ENCODE peak calls at places on chromosomes 7 and 10, in seven cellular contexts. L is brain microvascular endothelial cell, C is tibial artery, S is A549, Y is small intestine, K is ovary, Z is lower leg skin. W is an unnamed sample.

GRCh38 chr10:30606313-30606712 is 23.2 kb downstream of the LYZL2 start:
- DNase-seq in Z (no peak), Y (no peak), L (no peak), C (no peak), K (no peak), S (peak), W (no peak)

GRCh38 chr7:122652851-122653250 is 46.1 kb downstream of the RNF133 start:
- DNase-seq in K (no peak), C (no peak), Z (no peak), L (no peak), S (no peak), Y (no peak), W (no peak)

GRCh38 chr10:75982611-75983369 is 551.4 kb downstream of the LRMDA start:
- DNase-seq in C (no peak), K (peak), S (no peak), Y (no peak), L (no peak), Z (peak), W (no peak)

GRCh38 chr7:79504607-79505389 is 51.3 kb upstream of the MAGI2 start:
- DNase-seq in L (no peak), Y (peak), Z (no peak), K (peak), S (peak), C (no peak), W (no peak)

GRCh38 chr10:91512458-91512857 is 102.3 kb downstream of the HECTD2 start:
- DNase-seq in Y (peak), L (no peak), S (no peak), C (no peak), Z (no peak), K (no peak), W (no peak)

GRCh38 chr7:117808273-117808868 is 64.9 kb downstream of the CTTNBP2 start:
- DNase-seq in Y (peak), S (no peak), C (peak), K (no peak), Z (no peak), L (no peak), W (peak)

GRCh38 chr10:115969591-115969990 is 303.4 kb downstream of the GFRA1 start:
- DNase-seq in S (no peak), C (no peak), Y (no peak), L (no peak), K (no peak), Z (no peak), W (no peak)

GRCh38 chr7:98177553-98177952 is 33.7 kb upstream of the BHLHA15 start:
- DNase-seq in L (no peak), Y (no peak), K (no peak), Z (no peak), S (no peak), C (no peak), W (no peak)

GRCh38 chr10:86953747-86954680 is 3.4 kb downstream of the MMRN2 start:
- DNase-seq in K (peak), Y (no peak), C (peak), L (peak), S (no peak), Z (no peak), W (peak)

GRCh38 chr7:36288501-36288900 is 101.2 kb upstream of the ANLN start:
- DNase-seq in S (no peak), Y (no peak), Z (no peak), L (no peak), C (no peak), K (no peak), W (no peak)

GRCh38 chr7:129574487-129574886 is 37.0 kb upstream of the NRF1 start:
- DNase-seq in Y (peak), L (peak), S (peak), K (no peak), Z (no peak), C (no peak), W (peak)

GRCh38 chr7:157295338-157295737 is 41.5 kb upstream of the DNAJB6 start:
- DNase-seq in S (no peak), K (no peak), Y (no peak), L (no peak), Z (no peak), C (no peak), W (no peak)

GRCh38 chr10:7471720-7472367 is 61.0 kb upstream of the SFMBT2 start:
- DNase-seq in L (no peak), K (no peak), Y (peak), C (no peak), Z (peak), S (no peak), W (no peak)

GRCh38 chr10:7474388-7474787 is 63.6 kb upstream of the SFMBT2 start:
- DNase-seq in C (no peak), S (no peak), L (no peak), K (no peak), Z (no peak), Y (no peak), W (no peak)

GRCh38 chr10:7473474-7473873 is 62.6 kb upstream of the SFMBT2 start:
- DNase-seq in Y (no peak), K (no peak), Z (no peak), S (no peak), L (no peak), C (no peak), W (no peak)

GRCh38 chr10:7467031-7467667 is 56.3 kb upstream of the SFMBT2 start:
- DNase-seq in S (no peak), Y (no peak), Z (no peak), K (no peak), C (no peak), L (no peak), W (no peak)

DNA sequence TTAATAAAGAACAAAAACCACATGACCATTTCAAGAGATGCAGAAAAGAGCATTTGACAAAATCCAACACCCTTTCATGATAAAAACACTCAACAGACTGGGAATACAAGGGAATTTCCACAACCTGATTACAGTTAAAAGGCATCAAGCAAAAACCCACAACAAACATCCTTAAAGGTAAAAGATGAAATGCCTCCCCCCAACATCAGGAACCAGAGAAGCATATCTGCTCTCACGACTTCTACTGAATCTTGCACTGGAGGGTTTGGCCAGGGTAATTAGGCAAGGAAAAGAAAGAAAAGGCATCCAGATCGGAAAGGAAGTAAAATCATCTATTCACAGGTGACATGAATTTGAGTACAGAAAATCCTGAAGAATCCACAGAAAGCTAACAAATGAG is 59.5 kb upstream of the SFMBT2 start:
- DNase-seq in L (no peak), Z (no peak), S (no peak), K (no peak), C (no peak), Y (no peak), W (no peak)
- H3K4me3 ChIP-seq in L (no peak), Z (no peak), S (no peak), K (no peak), C (no peak), Y (no peak), W (no peak)

GRCh38 chr10:106311590-106311989 is 852.9 kb downstream of the SORCS1 start:
- DNase-seq in S (no peak), Z (no peak), K (no peak), L (no peak), Y (no peak), C (no peak), W (no peak)

GRCh38 chr10:106310596-106310995 is 853.9 kb downstream of the SORCS1 start:
- DNase-seq in K (no peak), S (no peak), Y (no peak), L (no peak), C (no peak), Z (no peak), W (no peak)

DNA sequence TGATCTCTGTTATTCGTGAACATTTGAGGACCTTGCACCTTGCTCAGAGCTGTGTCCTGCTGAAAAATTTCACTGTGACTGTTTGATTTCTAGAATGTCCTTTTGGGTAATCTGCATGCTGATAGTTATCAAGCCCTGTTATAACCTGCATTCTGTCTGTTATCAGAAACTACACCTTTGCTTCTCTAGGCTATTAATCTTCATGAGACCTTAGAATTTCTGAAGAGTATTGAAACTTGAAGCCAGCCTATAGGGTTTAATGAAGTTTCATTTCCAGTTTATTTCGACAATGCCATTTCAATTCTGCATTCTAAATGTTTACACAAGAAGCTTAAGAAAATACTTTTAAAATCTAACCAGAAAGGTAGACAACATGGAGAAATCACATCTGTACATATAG is 856.2 kb downstream of the SORCS1 start:
- DNase-seq in C (no peak), L (no peak), K (no peak), S (no peak), Z (no peak), Y (no peak), W (no peak)
- H3K4me3 ChIP-seq in C (no peak), L (no peak), K (no peak), S (no peak), Z (no peak), Y (no peak), W (no peak)

DNA sequence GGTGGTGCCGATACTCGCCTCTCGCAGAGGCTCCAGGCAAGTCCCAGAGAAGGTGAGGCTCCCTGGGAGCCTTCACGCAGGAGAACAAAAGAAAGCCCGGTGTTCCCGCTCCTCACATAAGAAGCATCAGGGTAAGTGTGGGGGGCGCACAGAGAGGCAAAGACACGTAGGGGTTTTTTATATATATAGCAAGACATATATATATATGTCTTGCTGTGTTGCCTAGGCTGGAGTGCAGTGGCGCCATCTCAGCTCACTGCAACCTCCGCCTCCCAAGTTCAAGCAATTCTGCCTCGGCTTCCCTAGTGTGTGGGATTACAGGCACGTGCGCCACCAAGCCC is 61.3 kb downstream of the PDIA4 start:
- DNase-seq in C (no peak), Y (no peak), L (no peak), K (no peak), Z (no peak), S (no peak), W (no peak)
- H3K4me3 ChIP-seq in C (peak), Y (no peak), L (no peak), K (no peak), Z (no peak), S (peak), W (peak)

DNA sequence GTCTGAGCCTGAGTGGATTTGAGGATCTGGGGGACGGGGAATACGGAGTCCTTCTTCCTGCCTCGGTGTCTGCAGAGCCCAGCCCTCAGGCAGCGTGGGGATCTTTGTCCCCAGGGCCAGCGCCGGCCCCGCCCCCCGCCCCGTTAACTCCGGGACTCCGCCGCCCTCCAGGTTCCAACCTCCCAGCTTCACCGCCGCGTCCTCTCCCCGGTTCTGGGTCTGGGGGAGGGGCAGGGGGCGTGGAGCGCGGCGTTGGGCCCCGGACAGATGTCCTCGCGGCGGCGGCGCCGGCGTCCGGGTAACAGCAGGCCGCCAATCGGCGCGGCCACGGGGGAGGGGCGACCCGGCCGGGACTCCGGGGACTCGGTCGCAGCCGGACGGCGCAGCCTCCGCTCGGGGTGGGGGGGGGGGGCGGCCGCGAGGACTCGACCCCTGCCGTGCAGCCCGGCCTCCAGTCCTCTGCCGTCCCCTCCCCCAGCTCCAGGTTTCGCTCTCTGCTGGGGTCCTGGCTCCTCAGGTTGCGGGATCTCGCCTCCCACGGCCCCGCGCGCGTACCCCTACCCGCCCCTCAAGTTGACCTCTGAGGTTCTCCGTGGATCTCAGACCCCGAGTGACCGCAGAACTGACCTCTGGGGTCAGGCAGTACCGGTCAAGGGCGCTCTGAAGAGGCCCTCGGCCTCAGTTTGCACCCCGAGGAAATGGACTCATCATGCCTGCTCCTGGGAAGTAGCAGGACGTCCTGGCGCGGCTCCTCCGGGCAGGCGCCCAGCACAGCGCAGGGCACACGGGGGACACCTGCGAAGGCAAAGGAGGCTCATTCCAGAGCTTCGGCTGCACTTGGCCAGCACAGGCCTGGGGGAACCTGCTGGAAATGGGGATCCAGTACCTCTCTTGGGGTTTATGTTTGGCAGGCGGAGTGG is 2.3 kb upstream of the ELFN1 start:
- DNase-seq in L (no peak), Y (peak), K (peak), S (no peak), C (peak), Z (peak), W (no peak)
- H3K4me3 ChIP-seq in L (peak), Y (peak), K (peak), S (peak), C (peak), Z (no peak), W (peak)

DNA sequence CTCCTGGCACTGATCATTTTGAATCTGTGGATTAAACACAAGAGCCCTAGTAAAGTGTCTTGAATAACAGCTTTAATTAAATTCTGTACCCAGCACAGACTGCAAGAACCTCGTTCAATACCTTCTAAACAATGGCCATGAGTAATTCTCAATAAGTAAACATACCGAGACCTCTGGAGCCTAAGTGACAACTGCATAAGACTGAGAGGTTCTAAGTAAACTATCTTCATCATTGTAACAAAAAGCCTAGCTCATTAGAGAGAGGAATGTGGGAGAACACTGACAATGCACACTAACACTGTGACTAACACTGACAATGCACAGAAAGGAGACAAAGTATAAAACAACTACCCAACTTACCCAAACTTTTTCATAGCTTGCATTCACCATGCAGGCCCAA is 117.4 kb downstream of the ELAPOR2 start:
- DNase-seq in Z (no peak), S (no peak), K (no peak), Y (no peak), C (no peak), L (no peak), W (no peak)
- H3K4me3 ChIP-seq in Z (no peak), S (no peak), K (no peak), Y (no peak), C (no peak), L (no peak), W (no peak)

GRCh38 chr7:44111759-44112158 is 7.6 kb downstream of the AEBP1 start:
- DNase-seq in Y (no peak), S (no peak), C (no peak), K (no peak), Z (no peak), L (no peak), W (no peak)

GRCh38 chr7:44112231-44112996 is 8.3 kb downstream of the AEBP1 start:
- DNase-seq in Y (peak), S (no peak), Z (no peak), K (no peak), L (no peak), C (no peak), W (no peak)

GRCh38 chr7:44112997-44113763 is 9.0 kb downstream of the AEBP1 start:
- DNase-seq in Z (no peak), L (no peak), Y (no peak), C (no peak), S (no peak), K (no peak), W (no peak)

GRCh38 chr7:44114586-44115310 is 8.6 kb downstream of the POLD2 start:
- DNase-seq in C (peak), K (no peak), L (no peak), Y (no peak), Z (no peak), S (no peak), W (peak)

GRCh38 chr7:44113764-44114354 is 9.5 kb downstream of the POLD2 start:
- DNase-seq in Y (no peak), C (no peak), S (no peak), L (no peak), K (no peak), Z (no peak), W (no peak)
- H3K4me3 ChIP-seq in Y (no peak), C (no peak), S (no peak), L (no peak), K (no peak), Z (no peak), W (no peak)

GRCh38 chr7:152970481-152970880 is 210.9 kb downstream of the ACTR3B start:
- DNase-seq in Y (no peak), K (no peak), L (no peak), Z (no peak), C (no peak), S (no peak), W (no peak)

GRCh38 chr7:152969839-152970238 is 210.3 kb downstream of the ACTR3B start:
- DNase-seq in Y (no peak), L (no peak), S (no peak), C (no peak), K (no peak), Z (no peak), W (no peak)

GRCh38 chr7:152968003-152968402 is 208.5 kb downstream of the ACTR3B start:
- DNase-seq in S (no peak), K (no peak), Z (no peak), C (no peak), L (no peak), Y (peak), W (no peak)

GRCh38 chr7:152966189-152966588 is 206.6 kb downstream of the ACTR3B start:
- DNase-seq in S (no peak), Z (no peak), C (no peak), Y (no peak), K (no peak), L (no peak), W (no peak)

DNA sequence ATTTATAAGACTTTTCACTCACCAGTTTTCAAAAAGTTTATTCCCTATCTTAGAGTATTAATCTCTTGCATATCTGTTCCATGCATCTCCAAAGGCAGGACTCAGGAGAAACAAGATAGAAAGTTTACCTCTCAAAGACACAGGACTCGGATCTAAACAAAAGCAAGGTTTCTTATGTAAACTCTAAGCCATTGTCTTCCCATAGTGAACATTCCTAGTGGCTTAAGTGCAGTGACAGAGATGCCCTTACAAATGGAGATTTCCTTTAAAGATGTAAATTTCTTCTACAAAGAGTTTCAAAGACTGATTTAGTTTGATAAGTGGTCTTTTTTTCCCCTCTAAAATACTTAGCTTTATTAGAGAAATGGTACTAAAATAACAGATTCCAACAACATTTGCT is 209.8 kb downstream of the ACTR3B start:
- DNase-seq in Y (no peak), C (no peak), S (no peak), K (no peak), L (no peak), Z (no peak), W (no peak)
- H3K4me3 ChIP-seq in Y (no peak), C (no peak), S (no peak), K (no peak), L (no peak), Z (no peak), W (no peak)

DNA sequence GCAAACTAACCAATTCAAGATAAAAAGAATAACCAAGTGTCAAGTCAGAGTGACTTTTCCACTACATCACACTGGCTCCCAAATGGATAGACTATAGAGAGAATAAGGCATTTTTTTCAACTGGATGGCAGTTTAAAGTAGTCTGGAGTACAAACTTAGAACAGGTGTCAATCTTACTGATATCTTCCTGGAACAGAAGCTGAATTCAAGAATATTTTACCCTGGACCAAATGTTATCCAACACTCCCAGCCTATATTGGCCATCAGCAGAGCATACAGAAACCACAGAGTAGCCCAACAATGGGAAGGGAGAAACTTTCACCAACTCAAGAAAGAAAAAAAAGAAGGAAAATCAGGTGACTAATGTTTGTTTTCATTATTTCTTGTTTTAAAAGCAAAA is 11.5 kb downstream of the IDE start:
- DNase-seq in S (no peak), Y (no peak), K (no peak), Z (no peak), L (no peak), C (no peak), W (no peak)
- H3K4me3 ChIP-seq in S (no peak), Y (no peak), K (no peak), Z (no peak), L (no peak), C (no peak), W (no peak)

DNA sequence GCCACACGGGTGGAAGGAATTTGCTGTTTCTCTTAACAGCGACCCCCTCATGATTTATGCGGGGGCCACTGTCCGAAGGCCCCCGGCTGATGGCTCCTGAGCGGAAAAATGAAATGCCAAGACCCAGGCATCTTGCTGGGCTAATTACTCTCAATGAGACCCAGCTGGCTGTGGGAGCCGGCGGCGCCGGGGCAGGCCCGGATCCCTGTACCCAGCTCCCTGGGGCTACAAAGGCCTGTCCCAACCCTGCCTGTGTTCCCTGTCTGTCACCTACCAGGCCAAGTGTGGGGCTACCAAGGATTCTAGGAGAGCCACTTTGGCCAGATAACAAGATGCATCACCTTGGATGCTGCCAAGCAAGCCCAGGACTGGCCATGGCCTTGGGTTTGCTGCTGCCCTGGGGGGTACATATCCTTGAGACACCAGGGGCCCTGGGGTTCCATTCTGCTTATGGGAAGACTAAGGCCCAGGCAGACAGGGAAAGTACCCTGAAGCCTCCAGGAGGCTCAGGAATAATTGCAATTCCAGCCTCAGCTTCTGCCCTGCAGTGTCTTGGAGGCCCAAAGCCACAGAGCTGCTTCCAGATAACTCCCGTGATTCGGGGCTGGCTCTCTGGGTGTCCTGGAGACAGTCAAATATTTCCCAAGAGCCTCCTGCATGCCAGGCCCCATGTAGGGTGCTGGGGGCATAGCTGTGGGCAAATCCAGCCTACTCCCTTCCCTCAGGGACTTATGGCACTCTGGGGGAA is 22.7 kb downstream of the MYL10 start:
- DNase-seq in K (no peak), L (no peak), C (no peak), Y (no peak), S (no peak), Z (no peak), W (no peak)
- H3K4me3 ChIP-seq in K (no peak), L (no peak), C (no peak), Y (no peak), S (no peak), Z (no peak), W (no peak)

W was measured in heart right ventricle.